ENCODE peak calls at places on chromosomes 7 and 10, in nine cellular contexts. One of them, this sample, is unnamed.

GRCh38 chr10:5596611-5597341 is 69.6 kb downstream of the ASB13 start:
- DNase-seq in stomach: no peak
- DNase-seq in A549: no peak
- DNase-seq in ovary: no peak
- DNase-seq in K562: no peak
- DNase-seq in SK-N-SH: no peak
- DNase-seq in tibial nerve: no peak
- DNase-seq in suprapubic skin: no peak
- DNase-seq in upper lobe of left lung: no peak
- DNase-seq in this sample: no peak

GRCh38 chr10:118811675-118812392 is 57.1 kb upstream of the CACUL1 start:
- DNase-seq in stomach: peak; percentile 1
- DNase-seq in A549: no peak
- DNase-seq in ovary: no peak
- DNase-seq in K562: no peak
- DNase-seq in SK-N-SH: no peak
- DNase-seq in tibial nerve: no peak
- DNase-seq in suprapubic skin: no peak
- DNase-seq in upper lobe of left lung: no peak
- DNase-seq in this sample: no peak

GRCh38 chr10:38118072-38118807 is 24.1 kb downstream of the ZNF37A start:
- DNase-seq in stomach: no peak
- DNase-seq in A549: peak; percentile 64
- DNase-seq in ovary: no peak
- DNase-seq in K562: no peak
- DNase-seq in SK-N-SH: no peak
- DNase-seq in tibial nerve: no peak
- DNase-seq in suprapubic skin: no peak
- DNase-seq in upper lobe of left lung: no peak
- DNase-seq in this sample: no peak

GRCh38 chr7:96235281-96235680 is 86.6 kb downstream of the SLC25A13 start:
- DNase-seq in stomach: no peak
- DNase-seq in A549: no peak
- DNase-seq in ovary: no peak
- DNase-seq in K562: no peak
- DNase-seq in SK-N-SH: no peak
- DNase-seq in tibial nerve: no peak
- DNase-seq in suprapubic skin: no peak
- DNase-seq in upper lobe of left lung: no peak
- DNase-seq in this sample: no peak

GRCh38 chr10:93199221-93199681 is 125.6 kb downstream of the CYP26A1 start:
- DNase-seq in stomach: peak; percentile 62
- DNase-seq in A549: peak; percentile 58
- DNase-seq in ovary: peak; percentile 39
- DNase-seq in K562: no peak
- DNase-seq in SK-N-SH: no peak
- DNase-seq in tibial nerve: peak; percentile 77
- DNase-seq in suprapubic skin: peak; percentile 65
- DNase-seq in upper lobe of left lung: peak; percentile 75
- DNase-seq in this sample: peak; percentile 22

GRCh38 chr7:138008588-138009349 is 6.9 kb upstream of the CREB3L2 start:
- DNase-seq in stomach: no peak
- DNase-seq in A549: peak; percentile 58
- DNase-seq in ovary: no peak
- DNase-seq in K562: peak; percentile 55
- DNase-seq in SK-N-SH: peak; percentile 63
- DNase-seq in tibial nerve: no peak
- DNase-seq in suprapubic skin: no peak
- DNase-seq in upper lobe of left lung: no peak
- DNase-seq in this sample: peak; percentile 62

GRCh38 chr10:47034511-47035051 is 123.4 kb downstream of the PTPN20 start:
- DNase-seq in stomach: no peak
- DNase-seq in A549: no peak
- DNase-seq in ovary: no peak
- DNase-seq in K562: no peak
- DNase-seq in SK-N-SH: peak; percentile 90
- DNase-seq in tibial nerve: no peak
- DNase-seq in suprapubic skin: peak; percentile 50
- DNase-seq in upper lobe of left lung: peak; percentile 16
- DNase-seq in this sample: no peak

GRCh38 chr7:149865437-149865836 is 8.3 kb upstream of the ATP6V0E2 start:
- DNase-seq in stomach: peak; percentile 36
- DNase-seq in A549: no peak
- DNase-seq in ovary: no peak
- DNase-seq in K562: no peak
- DNase-seq in SK-N-SH: no peak
- DNase-seq in tibial nerve: no peak
- DNase-seq in suprapubic skin: no peak
- DNase-seq in upper lobe of left lung: no peak
- DNase-seq in this sample: no peak

GRCh38 chr10:87841215-87841614 is 22.1 kb downstream of the KLLN start:
- DNase-seq in stomach: no peak
- DNase-seq in A549: peak; percentile 36
- DNase-seq in ovary: no peak
- DNase-seq in K562: no peak
- DNase-seq in SK-N-SH: no peak
- DNase-seq in tibial nerve: no peak
- DNase-seq in suprapubic skin: no peak
- DNase-seq in upper lobe of left lung: no peak
- DNase-seq in this sample: peak; percentile 48

GRCh38 chr7:121475806-121476205 is 79.7 kb upstream of the FAM3C start:
- DNase-seq in stomach: peak; percentile 72
- DNase-seq in A549: no peak
- DNase-seq in ovary: peak; percentile 77
- DNase-seq in K562: no peak
- DNase-seq in SK-N-SH: no peak
- DNase-seq in tibial nerve: no peak
- DNase-seq in suprapubic skin: no peak
- DNase-seq in upper lobe of left lung: no peak
- DNase-seq in this sample: peak; percentile 30

GRCh38 chr7:142855756-142856564 is 1.1 kb downstream of the EPHB6 start:
- DNase-seq in stomach: peak; percentile 52
- DNase-seq in A549: no peak
- DNase-seq in ovary: peak; percentile 66
- DNase-seq in K562: no peak
- DNase-seq in SK-N-SH: peak; percentile 34
- DNase-seq in tibial nerve: peak; percentile 59
- DNase-seq in suprapubic skin: peak; percentile 89
- DNase-seq in upper lobe of left lung: peak; percentile 51
- DNase-seq in this sample: no peak

GRCh38 chr7:5597772-5598171 is 174.1 kb upstream of the TNRC18 start:
- DNase-seq in stomach: no peak
- DNase-seq in A549: no peak
- DNase-seq in ovary: peak; percentile 69
- DNase-seq in K562: peak; percentile 39
- DNase-seq in SK-N-SH: no peak
- DNase-seq in tibial nerve: no peak
- DNase-seq in suprapubic skin: no peak
- DNase-seq in upper lobe of left lung: no peak
- DNase-seq in this sample: no peak

GRCh38 chr7:102119213-102119651 is 167.4 kb upstream of the SH2B2 start:
- DNase-seq in stomach: no peak
- DNase-seq in A549: no peak
- DNase-seq in ovary: no peak
- DNase-seq in K562: no peak
- DNase-seq in SK-N-SH: no peak
- DNase-seq in tibial nerve: peak; percentile 30
- DNase-seq in suprapubic skin: no peak
- DNase-seq in upper lobe of left lung: no peak
- DNase-seq in this sample: peak; percentile 13

GRCh38 chr7:29208410-29209250 is 14.1 kb downstream of the CHN2 start:
- DNase-seq in stomach: no peak
- DNase-seq in A549: no peak
- DNase-seq in ovary: no peak
- DNase-seq in K562: no peak
- DNase-seq in SK-N-SH: no peak
- DNase-seq in tibial nerve: no peak
- DNase-seq in suprapubic skin: no peak
- DNase-seq in upper lobe of left lung: no peak
- DNase-seq in this sample: peak; percentile 97

GRCh38 chr7:124688991-124689390 is 76.6 kb downstream of the GPR37 start:
- DNase-seq in stomach: no peak
- DNase-seq in A549: no peak
- DNase-seq in ovary: no peak
- DNase-seq in K562: no peak
- DNase-seq in SK-N-SH: no peak
- DNase-seq in tibial nerve: no peak
- DNase-seq in suprapubic skin: no peak
- DNase-seq in upper lobe of left lung: no peak
- DNase-seq in this sample: no peak

DNA sequence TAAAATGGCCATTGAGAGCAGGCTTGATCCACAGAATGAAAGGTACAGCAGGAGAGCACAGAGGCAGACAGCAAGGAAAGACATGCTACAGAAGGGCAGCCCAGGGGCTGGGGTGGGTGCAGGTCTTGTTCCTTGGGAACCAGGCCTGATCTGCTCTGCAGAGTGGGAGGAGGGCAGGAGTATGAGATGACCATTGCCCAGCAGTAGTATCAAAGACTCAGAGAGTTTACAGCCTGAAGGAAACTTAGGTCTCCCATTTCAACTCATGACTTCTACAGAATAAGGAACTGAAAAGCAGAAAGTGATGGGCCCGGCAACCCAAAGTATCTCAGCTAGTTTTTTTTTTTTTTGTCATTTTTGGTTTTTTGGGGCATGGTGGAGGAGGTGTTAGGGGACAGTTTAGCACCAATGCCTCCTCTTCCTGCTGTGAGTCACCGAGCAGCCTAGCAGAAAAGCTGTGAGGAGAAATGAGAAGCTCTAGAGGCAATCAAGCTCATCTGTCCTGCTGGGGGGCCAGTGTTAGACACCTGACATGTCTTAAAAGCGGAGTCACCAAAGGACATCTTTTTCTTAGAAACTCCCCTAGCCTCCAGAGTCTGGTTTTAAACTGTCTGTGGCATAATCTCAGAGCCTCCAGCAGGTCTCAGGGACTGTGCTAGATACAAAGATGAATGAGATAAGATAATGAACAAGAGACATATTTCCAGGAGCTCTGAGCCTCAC is 34.3 kb upstream of the HERPUD2 start:
- DNase-seq in stomach: no peak
- DNase-seq in A549: no peak
- DNase-seq in ovary: no peak
- DNase-seq in K562: no peak
- DNase-seq in SK-N-SH: no peak
- DNase-seq in tibial nerve: no peak
- DNase-seq in suprapubic skin: no peak
- DNase-seq in upper lobe of left lung: peak; percentile 30
- DNase-seq in this sample: no peak
- TF ChIP-seq EP300 in stomach: no peak
- TF ChIP-seq EP300 in A549: no peak
- TF ChIP-seq EP300 in ovary: no peak
- TF ChIP-seq EP300 in K562: no peak
- TF ChIP-seq EP300 in SK-N-SH: no peak
- TF ChIP-seq EP300 in tibial nerve: no peak
- TF ChIP-seq EP300 in suprapubic skin: no peak
- TF ChIP-seq EP300 in upper lobe of left lung: no peak
- TF ChIP-seq EP300 in this sample: no peak

GRCh38 chr10:54091237-54091636 is 709.8 kb downstream of the PCDH15 start:
- DNase-seq in stomach: no peak
- DNase-seq in A549: no peak
- DNase-seq in ovary: no peak
- DNase-seq in K562: no peak
- DNase-seq in SK-N-SH: no peak
- DNase-seq in tibial nerve: no peak
- DNase-seq in suprapubic skin: no peak
- DNase-seq in upper lobe of left lung: no peak
- DNase-seq in this sample: no peak

GRCh38 chr10:54096892-54097291 is 704.1 kb downstream of the PCDH15 start:
- DNase-seq in stomach: no peak
- DNase-seq in A549: no peak
- DNase-seq in ovary: no peak
- DNase-seq in K562: no peak
- DNase-seq in SK-N-SH: no peak
- DNase-seq in tibial nerve: no peak
- DNase-seq in suprapubic skin: no peak
- DNase-seq in upper lobe of left lung: no peak
- DNase-seq in this sample: no peak

GRCh38 chr10:54094321-54094720 is 706.7 kb downstream of the PCDH15 start:
- DNase-seq in stomach: no peak
- DNase-seq in A549: no peak
- DNase-seq in ovary: no peak
- DNase-seq in K562: no peak
- DNase-seq in SK-N-SH: no peak
- DNase-seq in tibial nerve: no peak
- DNase-seq in suprapubic skin: no peak
- DNase-seq in upper lobe of left lung: no peak
- DNase-seq in this sample: no peak
- TF ChIP-seq EP300 in stomach: no peak
- TF ChIP-seq EP300 in A549: no peak
- TF ChIP-seq EP300 in ovary: no peak
- TF ChIP-seq EP300 in K562: no peak
- TF ChIP-seq EP300 in SK-N-SH: no peak
- TF ChIP-seq EP300 in tibial nerve: no peak
- TF ChIP-seq EP300 in suprapubic skin: no peak
- TF ChIP-seq EP300 in upper lobe of left lung: no peak
- TF ChIP-seq EP300 in this sample: no peak

DNA sequence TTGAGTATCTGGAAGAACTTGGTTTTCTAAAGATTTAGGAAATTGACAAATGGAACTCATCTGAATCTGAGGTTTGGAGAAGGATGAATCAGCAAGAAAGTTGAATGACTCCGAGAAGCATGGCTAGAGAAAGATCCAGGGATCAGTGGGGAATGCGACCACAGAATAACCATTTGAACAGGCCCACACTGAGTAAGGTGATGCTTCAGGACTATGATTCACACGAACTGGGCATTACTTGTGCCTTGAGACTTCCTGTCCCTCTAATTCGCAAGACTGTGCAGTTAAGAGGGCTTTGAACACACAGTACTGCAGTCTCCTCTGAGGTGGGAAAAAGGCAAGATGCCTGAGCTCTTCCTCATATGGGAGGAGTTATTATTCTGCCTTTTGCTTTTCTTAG is 395.5 kb upstream of the POM121L12 start:
- DNase-seq in stomach: no peak
- DNase-seq in A549: no peak
- DNase-seq in ovary: no peak
- DNase-seq in K562: no peak
- DNase-seq in SK-N-SH: no peak
- DNase-seq in tibial nerve: no peak
- DNase-seq in suprapubic skin: no peak
- DNase-seq in upper lobe of left lung: no peak
- DNase-seq in this sample: no peak
- TF ChIP-seq EP300 in stomach: no peak
- TF ChIP-seq EP300 in A549: no peak
- TF ChIP-seq EP300 in ovary: no peak
- TF ChIP-seq EP300 in K562: no peak
- TF ChIP-seq EP300 in SK-N-SH: no peak
- TF ChIP-seq EP300 in tibial nerve: no peak
- TF ChIP-seq EP300 in suprapubic skin: no peak
- TF ChIP-seq EP300 in upper lobe of left lung: no peak
- TF ChIP-seq EP300 in this sample: no peak

GRCh38 chr10:91042069-91042468 is 121.2 kb upstream of the ANKRD1 start:
- DNase-seq in stomach: no peak
- DNase-seq in A549: no peak
- DNase-seq in ovary: no peak
- DNase-seq in K562: no peak
- DNase-seq in SK-N-SH: no peak
- DNase-seq in tibial nerve: no peak
- DNase-seq in suprapubic skin: no peak
- DNase-seq in upper lobe of left lung: no peak
- DNase-seq in this sample: no peak
- TF ChIP-seq EP300 in stomach: no peak
- TF ChIP-seq EP300 in A549: no peak
- TF ChIP-seq EP300 in ovary: no peak
- TF ChIP-seq EP300 in K562: no peak
- TF ChIP-seq EP300 in SK-N-SH: no peak
- TF ChIP-seq EP300 in tibial nerve: no peak
- TF ChIP-seq EP300 in suprapubic skin: no peak
- TF ChIP-seq EP300 in upper lobe of left lung: no peak
- TF ChIP-seq EP300 in this sample: no peak

This sample was measured in HepG2.